ENCODE peak calls at places on chromosomes 13 and 19, in seven cellular contexts. One of them, this sample, is unnamed. For H3K36me3 and H3K4me1, the result is how much of the 10 kb centered on the place peaks cover.

GRCh38 chr19:29843180-29844051 is 31.6 kb downstream of the CCNE1 start:
- DNase-seq in PC-3: no peak
- DNase-seq in tibial artery: peak
- DNase-seq in thoracic aorta: no peak
- DNase-seq in spleen: peak
- DNase-seq in colonic mucosa: peak
- DNase-seq in prostate gland: no peak
- DNase-seq in this sample: peak

GRCh38 chr19:48611872-48612271 is 3.0 kb downstream of the FAM83E start:
- DNase-seq in spleen: no peak
- DNase-seq in thoracic aorta: no peak
- DNase-seq in colonic mucosa: no peak
- DNase-seq in prostate gland: no peak
- DNase-seq in tibial artery: no peak
- DNase-seq in PC-3: no peak
- DNase-seq in this sample: no peak

GRCh38 chr13:107531816-107532215 is 683.5 kb downstream of the LIG4 start:
- DNase-seq in PC-3: peak
- DNase-seq in tibial artery: no peak
- DNase-seq in spleen: no peak
- DNase-seq in prostate gland: no peak
- DNase-seq in colonic mucosa: no peak
- DNase-seq in thoracic aorta: no peak
- DNase-seq in this sample: no peak

GRCh38 chr19:16447015-16447384 is 24.8 kb downstream of the EPS15L1 start:
- DNase-seq in spleen: peak
- DNase-seq in tibial artery: peak
- DNase-seq in colonic mucosa: peak
- DNase-seq in prostate gland: no peak
- DNase-seq in thoracic aorta: no peak
- DNase-seq in PC-3: no peak
- DNase-seq in this sample: no peak

GRCh38 chr13:42524487-42525034 is 49.4 kb upstream of the TNFSF11 start:
- DNase-seq in prostate gland: no peak
- DNase-seq in tibial artery: no peak
- DNase-seq in thoracic aorta: no peak
- DNase-seq in PC-3: peak
- DNase-seq in spleen: no peak
- DNase-seq in colonic mucosa: no peak
- DNase-seq in this sample: no peak

GRCh38 chr19:18194554-18195238 is 1.7 kb downstream of the MPV17L2 start:
- DNase-seq in prostate gland: no peak
- DNase-seq in colonic mucosa: peak
- DNase-seq in PC-3: peak
- DNase-seq in tibial artery: no peak
- DNase-seq in spleen: peak
- DNase-seq in thoracic aorta: no peak
- DNase-seq in this sample: peak

GRCh38 chr19:33317522-33317921 is 15.2 kb upstream of the CEBPA start:
- DNase-seq in thoracic aorta: no peak
- DNase-seq in prostate gland: no peak
- DNase-seq in colonic mucosa: no peak
- DNase-seq in tibial artery: no peak
- DNase-seq in spleen: no peak
- DNase-seq in PC-3: no peak
- DNase-seq in this sample: no peak

GRCh38 chr13:41053384-41053826 is 7.9 kb upstream of the WBP4 start:
- DNase-seq in tibial artery: peak
- DNase-seq in prostate gland: no peak
- DNase-seq in spleen: no peak
- DNase-seq in PC-3: peak
- DNase-seq in colonic mucosa: peak
- DNase-seq in thoracic aorta: no peak
- DNase-seq in this sample: no peak

GRCh38 chr19:21602105-21602658 is 96.8 kb downstream of the ZNF429 start:
- DNase-seq in thoracic aorta: no peak
- DNase-seq in tibial artery: no peak
- DNase-seq in colonic mucosa: no peak
- DNase-seq in prostate gland: no peak
- DNase-seq in PC-3: no peak
- DNase-seq in spleen: no peak
- DNase-seq in this sample: no peak

GRCh38 chr13:72886272-72887062 is 104.5 kb downstream of the PIBF1 start:
- DNase-seq in prostate gland: no peak
- DNase-seq in tibial artery: no peak
- DNase-seq in colonic mucosa: no peak
- DNase-seq in thoracic aorta: no peak
- DNase-seq in PC-3: no peak
- DNase-seq in spleen: no peak
- DNase-seq in this sample: no peak

GRCh38 chr19:45645631-45646344 is 6.6 kb upstream of the EML2 start:
- DNase-seq in PC-3: peak
- DNase-seq in spleen: peak
- DNase-seq in tibial artery: peak
- DNase-seq in prostate gland: peak
- DNase-seq in thoracic aorta: no peak
- DNase-seq in colonic mucosa: peak
- DNase-seq in this sample: peak

GRCh38 chr13:26021516-26021915 is 30.3 kb downstream of the SHISA2 start:
- DNase-seq in tibial artery: no peak
- DNase-seq in colonic mucosa: no peak
- DNase-seq in spleen: no peak
- DNase-seq in prostate gland: no peak
- DNase-seq in thoracic aorta: no peak
- DNase-seq in PC-3: peak
- DNase-seq in this sample: no peak

GRCh38 chr13:64871742-64872141 is 2358.4 kb downstream of the PCDH9 start:
- DNase-seq in colonic mucosa: no peak
- DNase-seq in thoracic aorta: no peak
- DNase-seq in PC-3: no peak
- DNase-seq in prostate gland: no peak
- DNase-seq in tibial artery: no peak
- DNase-seq in spleen: no peak
- DNase-seq in this sample: no peak

GRCh38 chr19:16031872-16032200 is 44.5 kb upstream of the TPM4 start:
- DNase-seq in tibial artery: no peak
- DNase-seq in colonic mucosa: no peak
- DNase-seq in thoracic aorta: no peak
- DNase-seq in PC-3: no peak
- DNase-seq in prostate gland: no peak
- DNase-seq in spleen: peak
- DNase-seq in this sample: no peak

GRCh38 chr13:74449811-74450524 is 315.8 kb upstream of the KLF12 start:
- DNase-seq in PC-3: no peak
- DNase-seq in spleen: no peak
- DNase-seq in prostate gland: no peak
- DNase-seq in tibial artery: no peak
- DNase-seq in colonic mucosa: no peak
- DNase-seq in thoracic aorta: no peak
- DNase-seq in this sample: no peak

GRCh38 chr13:74217816-74218215 is 83.6 kb upstream of the KLF12 start:
- DNase-seq in spleen: no peak
- DNase-seq in thoracic aorta: no peak
- DNase-seq in PC-3: no peak
- DNase-seq in colonic mucosa: no peak
- DNase-seq in prostate gland: no peak
- DNase-seq in tibial artery: no peak
- DNase-seq in this sample: no peak

GRCh38 chr13:23348270-23349126 is 85.0 kb downstream of the SACS start:
- DNase-seq in spleen: no peak
- DNase-seq in prostate gland: no peak
- DNase-seq in thoracic aorta: no peak
- DNase-seq in tibial artery: no peak
- DNase-seq in PC-3: no peak
- DNase-seq in colonic mucosa: no peak
- DNase-seq in this sample: no peak

GRCh38 chr13:98921786-98922185 is 56.1 kb downstream of the DOCK9 start:
- DNase-seq in spleen: no peak
- DNase-seq in colonic mucosa: no peak
- DNase-seq in thoracic aorta: no peak
- DNase-seq in prostate gland: no peak
- DNase-seq in tibial artery: no peak
- DNase-seq in PC-3: no peak
- DNase-seq in this sample: no peak

GRCh38 chr13:75480691-75481175 is 1.2 kb downstream of the TBC1D4 start:
- DNase-seq in thoracic aorta: no peak
- DNase-seq in spleen: peak
- DNase-seq in prostate gland: peak
- DNase-seq in colonic mucosa: peak
- DNase-seq in tibial artery: peak
- DNase-seq in PC-3: peak
- DNase-seq in this sample: peak

GRCh38 chr13:46698910-46699460 is 98.0 kb downstream of the ESD start:
- DNase-seq in PC-3: no peak
- DNase-seq in prostate gland: no peak
- DNase-seq in tibial artery: no peak
- DNase-seq in spleen: no peak
- DNase-seq in thoracic aorta: no peak
- DNase-seq in colonic mucosa: no peak
- DNase-seq in this sample: no peak

GRCh38 chr19:2603320-2603719 is 99.2 kb downstream of the GNG7 start:
- DNase-seq in colonic mucosa: no peak
- DNase-seq in tibial artery: peak
- DNase-seq in PC-3: no peak
- DNase-seq in thoracic aorta: no peak
- DNase-seq in spleen: no peak
- DNase-seq in prostate gland: no peak
- DNase-seq in this sample: peak

GRCh38 chr13:99703908-99704307 is 202.6 kb downstream of the TM9SF2 start:
- DNase-seq in colonic mucosa: no peak
- DNase-seq in PC-3: no peak
- DNase-seq in tibial artery: no peak
- DNase-seq in spleen: no peak
- DNase-seq in thoracic aorta: no peak
- DNase-seq in prostate gland: no peak
- DNase-seq in this sample: no peak

GRCh38 chr13:94455414-94455813 is 24.1 kb downstream of the DCT start:
- DNase-seq in tibial artery: no peak
- DNase-seq in PC-3: no peak
- DNase-seq in colonic mucosa: no peak
- DNase-seq in prostate gland: no peak
- DNase-seq in thoracic aorta: no peak
- DNase-seq in spleen: no peak
- DNase-seq in this sample: no peak

GRCh38 chr13:106919638-106920037 is 351.7 kb upstream of the ARGLU1 start:
- DNase-seq in PC-3: no peak
- DNase-seq in colonic mucosa: no peak
- DNase-seq in tibial artery: peak
- DNase-seq in spleen: peak
- DNase-seq in thoracic aorta: peak
- DNase-seq in prostate gland: no peak
- DNase-seq in this sample: peak

DNA sequence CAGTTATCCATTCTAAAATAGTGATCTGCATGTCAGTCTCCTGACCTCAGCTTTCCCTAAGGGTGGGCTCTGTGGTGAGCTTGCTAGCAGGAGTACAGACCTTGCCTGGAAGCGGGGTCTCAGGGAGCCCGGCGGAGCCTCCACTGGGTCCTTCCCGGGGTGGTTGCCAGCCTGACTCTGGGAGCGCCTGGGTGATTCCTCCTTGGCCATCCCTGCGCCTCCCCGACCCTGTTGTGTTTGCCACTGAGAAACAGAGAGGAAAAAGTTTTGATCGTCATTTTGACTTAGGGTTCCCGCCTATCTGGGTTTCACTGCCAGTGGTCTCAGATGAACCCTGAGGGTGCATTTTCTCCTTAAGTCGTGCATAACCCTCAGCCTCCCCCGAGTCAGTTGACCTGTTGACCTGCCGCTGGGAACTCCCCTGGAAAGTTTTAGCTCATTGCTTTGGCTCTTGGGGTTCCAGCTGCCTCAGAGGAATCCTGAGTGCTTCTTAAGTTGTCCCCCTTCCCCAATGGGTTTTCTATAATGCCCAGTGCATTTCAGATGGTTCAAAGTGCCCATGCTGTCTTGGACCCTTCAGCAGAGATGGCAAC is 117.8 kb downstream of the RAB20 start:
- DNase-seq in colonic mucosa: no peak
- DNase-seq in PC-3: no peak
- DNase-seq in spleen: no peak
- DNase-seq in prostate gland: no peak
- DNase-seq in tibial artery: no peak
- DNase-seq in thoracic aorta: no peak
- DNase-seq in this sample: no peak
- H3K36me3 ChIP-seq in colonic mucosa: under half
- H3K36me3 ChIP-seq in PC-3: under half
- H3K36me3 ChIP-seq in spleen: under half
- H3K36me3 ChIP-seq in prostate gland: under half
- H3K36me3 ChIP-seq in tibial artery: half or more
- H3K36me3 ChIP-seq in thoracic aorta: half or more
- H3K36me3 ChIP-seq in this sample: half or more

GRCh38 chr19:55584871-55585270 is 4.2 kb upstream of the ZNF579 start:
- DNase-seq in thoracic aorta: no peak
- DNase-seq in colonic mucosa: no peak
- DNase-seq in spleen: no peak
- DNase-seq in prostate gland: no peak
- DNase-seq in PC-3: no peak
- DNase-seq in tibial artery: no peak
- DNase-seq in this sample: no peak
- H3K27ac ChIP-seq in thoracic aorta: no peak
- H3K27ac ChIP-seq in colonic mucosa: no peak
- H3K27ac ChIP-seq in spleen: no peak
- H3K27ac ChIP-seq in prostate gland: no peak
- H3K27ac ChIP-seq in PC-3: no peak
- H3K27ac ChIP-seq in tibial artery: no peak
- H3K27ac ChIP-seq in this sample: no peak

DNA sequence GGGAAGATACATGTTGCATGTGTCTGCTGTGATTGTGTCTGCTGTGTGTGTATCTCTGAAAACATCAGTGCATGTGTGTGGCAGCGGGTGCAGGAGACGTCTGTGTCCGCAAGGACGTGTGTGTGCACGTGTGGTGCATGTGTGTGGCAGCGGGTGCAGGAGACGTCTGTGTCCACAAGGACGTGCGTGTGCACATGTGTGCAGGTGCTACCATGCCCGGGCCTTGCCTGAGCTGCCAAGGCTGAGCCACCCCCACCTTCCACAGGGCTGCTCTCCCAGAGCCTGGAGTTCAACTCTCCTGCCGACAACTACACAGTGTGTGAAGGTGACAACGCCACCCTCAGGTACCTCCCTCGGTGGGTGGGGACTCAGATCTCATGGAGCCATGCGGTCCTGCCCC is 10.4 kb downstream of the IGLON5 start:
- DNase-seq in prostate gland: no peak
- DNase-seq in colonic mucosa: no peak
- DNase-seq in tibial artery: no peak
- DNase-seq in thoracic aorta: no peak
- DNase-seq in PC-3: no peak
- DNase-seq in spleen: peak
- DNase-seq in this sample: peak
- H3K4me1 ChIP-seq in prostate gland: under half
- H3K4me1 ChIP-seq in colonic mucosa: under half
- H3K4me1 ChIP-seq in tibial artery: under half
- H3K4me1 ChIP-seq in thoracic aorta: under half
- H3K4me1 ChIP-seq in PC-3: under half
- H3K4me1 ChIP-seq in spleen: under half
- H3K4me1 ChIP-seq in this sample: under half

DNA sequence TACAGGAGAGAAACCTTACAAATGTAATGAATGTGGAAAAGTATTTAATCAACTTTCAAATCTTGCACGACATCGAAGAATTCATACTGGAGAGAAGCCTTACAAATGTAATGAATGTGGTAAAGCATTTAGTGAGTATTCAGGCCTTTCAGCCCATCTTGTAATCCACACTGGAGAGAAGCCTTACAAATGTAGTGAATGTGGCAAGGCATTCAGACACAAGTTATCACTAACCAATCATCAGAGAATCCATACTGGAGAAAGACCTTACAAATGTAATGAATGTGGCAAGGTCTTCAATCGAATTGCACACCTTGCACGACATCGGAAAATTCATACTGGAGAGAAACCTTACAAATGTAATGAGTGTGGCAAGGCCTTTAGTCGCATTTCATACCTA is 13.6 kb upstream of the ZNF610 start:
- DNase-seq in prostate gland: no peak
- DNase-seq in PC-3: no peak
- DNase-seq in spleen: no peak
- DNase-seq in tibial artery: no peak
- DNase-seq in colonic mucosa: no peak
- DNase-seq in thoracic aorta: no peak
- DNase-seq in this sample: no peak
- H3K36me3 ChIP-seq in prostate gland: under half
- H3K36me3 ChIP-seq in PC-3: half or more
- H3K36me3 ChIP-seq in spleen: half or more
- H3K36me3 ChIP-seq in tibial artery: half or more
- H3K36me3 ChIP-seq in colonic mucosa: under half
- H3K36me3 ChIP-seq in thoracic aorta: half or more
- H3K36me3 ChIP-seq in this sample: half or more

This sample was measured in endodermal cell.